ENCODE peak calls at places on chromosome 5, in eight cellular contexts. Q is DMS153; Z is NCI-H1092 treated with DMSO at 0.1 percent for 48 hours; B is NCI-H2029; R is stimulated activated CD4-positive, alpha-beta T cell treated with anti-CD3 and anti-CD28 coated beads, TNF-alpha, amount 100 ng/mL, for 1 hour; K is fibroblast of the aortic adventitia; W is transverse colon; I is cerebellar cortex. F is an unnamed sample.

GRCh38 chr5:109281136-109281690 is 128.6 kb downstream of the PJA2 start:
- DNase-seq in Q (peak), Z (peak), B (peak), R (no peak), K (no peak), W (peak), I (no peak), F (no peak)

GRCh38 chr5:151619812-151620462 is 28.8 kb upstream of the FAT2 start:
- DNase-seq in Q (no peak), Z (no peak), B (no peak), R (no peak), K (no peak), W (no peak), I (no peak), F (no peak)

GRCh38 chr5:119708076-119708790 is 78.9 kb downstream of the FAM170A start:
- DNase-seq in Q (no peak), Z (no peak), B (no peak), R (no peak), K (no peak), W (no peak), I (no peak), F (no peak)

GRCh38 chr5:54985301-54986268 is at the start of gene ESM1:
- DNase-seq in Q (no peak), Z (no peak), B (peak), R (no peak), K (peak), W (no peak), I (no peak), F (peak)

GRCh38 chr5:59037453-59038168 is 454.7 kb downstream of the RAB3C start:
- DNase-seq in Q (no peak), Z (no peak), B (no peak), R (no peak), K (peak), W (no peak), I (no peak), F (no peak)

GRCh38 chr5:179309751-179310320 is 35.4 kb downstream of the ADAMTS2 start:
- DNase-seq in Q (no peak), Z (no peak), B (no peak), R (no peak), K (no peak), W (no peak), I (no peak), F (no peak)

GRCh38 chr5:179264641-179265528 is 80.4 kb downstream of the ADAMTS2 start:
- DNase-seq in Q (no peak), Z (no peak), B (no peak), R (no peak), K (no peak), W (peak), I (no peak), F (no peak)

GRCh38 chr5:149002761-149003689 is 59.8 kb downstream of the SH3TC2 start:
- DNase-seq in Q (no peak), Z (no peak), B (no peak), R (no peak), K (peak), W (no peak), I (peak), F (no peak)

GRCh38 chr5:16726538-16726946 is 109.7 kb upstream of the RETREG1 start:
- DNase-seq in Q (peak), Z (peak), B (peak), R (no peak), K (peak), W (no peak), I (no peak), F (peak)

GRCh38 chr5:73135429-73136276 is 15.3 kb downstream of the TMEM171 start:
- DNase-seq in Q (no peak), Z (peak), B (no peak), R (no peak), K (peak), W (no peak), I (peak), F (no peak)

GRCh38 chr5:16792278-16793275 is 143.5 kb downstream of the MYO10 start:
- DNase-seq in Q (no peak), Z (no peak), B (no peak), R (no peak), K (no peak), W (no peak), I (peak), F (no peak)

GRCh38 chr5:130222638-130223037 is 318.4 kb downstream of the CHSY3 start:
- DNase-seq in Q (no peak), Z (no peak), B (no peak), R (no peak), K (peak), W (no peak), I (no peak), F (no peak)

GRCh38 chr5:74915488-74915887 is 49.3 kb upstream of the FAM169A start:
- DNase-seq in Q (no peak), Z (no peak), B (no peak), R (no peak), K (no peak), W (no peak), I (no peak), F (no peak)

GRCh38 chr5:158700231-158700996 is 399.3 kb downstream of the EBF1 start:
- DNase-seq in Q (no peak), Z (no peak), B (no peak), R (no peak), K (peak), W (no peak), I (no peak), F (no peak)

GRCh38 chr5:134463991-134464760 is 52.5 kb upstream of the CDKN2AIPNL start:
- DNase-seq in Q (no peak), Z (no peak), B (no peak), R (no peak), K (no peak), W (no peak), I (no peak), F (no peak)

F was measured in LNCaP clone FGC.